ENCODE peak calls at places on chromosomes 3 and 15, in five cellular contexts. E, C, B, W and Q are unnamed samples.

GRCh38 chr15:70870066-70870465 is 16.1 kb upstream of the LARP6 start:
- DNase-seq in E (no peak), C (no peak), B (no peak), W (no peak), Q (no peak)

GRCh38 chr3:111650378-111651275 is 55.5 kb upstream of the ZBED2 start:
- DNase-seq in E (no peak), C (no peak), B (no peak), W (no peak), Q (no peak)

GRCh38 chr3:103210583-103210982 is 775.8 kb downstream of the ZPLD1 start:
- DNase-seq in E (no peak), C (no peak), B (no peak), W (no peak), Q (no peak)

GRCh38 chr3:11903047-11903446 is 56.4 kb upstream of the TAMM41 start:
- DNase-seq in E (no peak), C (no peak), B (no peak), W (no peak), Q (no peak)

GRCh38 chr3:127698264-127699097 is 25.7 kb downstream of the ABTB1 start:
- DNase-seq in E (no peak), C (no peak), B (peak; percentile 29), W (no peak), Q (no peak)

GRCh38 chr15:98123297-98123696 is 162.8 kb downstream of the ARRDC4 start:
- DNase-seq in E (no peak), C (no peak), B (no peak), W (no peak), Q (peak; percentile 15)

GRCh38 chr3:45595364-45596154 is 1.0 kb downstream of the LIMD1 start:
- DNase-seq in E (no peak), C (no peak), B (no peak), W (no peak), Q (no peak)

GRCh38 chr3:52030725-52031330 is 25.5 kb downstream of the DUSP7 start:
- DNase-seq in E (no peak), C (no peak), B (no peak), W (no peak), Q (no peak)

GRCh38 chr3:72274511-72275295 is 489.8 kb upstream of the PROK2 start:
- DNase-seq in E (no peak), C (no peak), B (peak; percentile 55), W (no peak), Q (no peak)

GRCh38 chr15:78619022-78619950 is 1.5 kb downstream of the CHRNA3 start:
- DNase-seq in E (no peak), C (no peak), B (no peak), W (no peak), Q (no peak)

GRCh38 chr3:43286115-43286885 is at the start of gene SNRK:
- DNase-seq in E (peak; percentile 12), C (peak; percentile 95), B (peak; percentile 90), W (peak; percentile 90), Q (peak; percentile 30)

GRCh38 chr15:25179673-25180511 is 225.1 kb downstream of the SNRPN start:
- DNase-seq in E (no peak), C (no peak), B (peak; percentile 24), W (peak; percentile 37), Q (no peak)

GRCh38 chr15:91589360-91589759 is 264.1 kb upstream of the SLCO3A1 start:
- DNase-seq in E (no peak), C (no peak), B (no peak), W (no peak), Q (no peak)

GRCh38 chr15:82951472-82952155 is 906 bp downstream of the HOMER2 start:
- DNase-seq in E (no peak), C (no peak), B (no peak), W (no peak), Q (no peak)

GRCh38 chr15:80228959-80229610 is 22.9 kb downstream of the CTXND1 start:
- DNase-seq in E (peak; percentile 23), C (no peak), B (no peak), W (no peak), Q (no peak)

GRCh38 chr3:170622369-170623159 is 36.7 kb upstream of the SLC7A14 start:
- DNase-seq in E (peak; percentile 12), C (no peak), B (no peak), W (peak; percentile 90), Q (no peak)

GRCh38 chr3:67459796-67460195 is 194.6 kb downstream of the SUCLG2 start:
- DNase-seq in E (no peak), C (no peak), B (no peak), W (no peak), Q (no peak)

GRCh38 chr3:160661660-160662059 is 15.3 kb upstream of the ARL14 start:
- DNase-seq in E (no peak), C (no peak), B (no peak), W (no peak), Q (no peak)

GRCh38 chr3:193010191-193010590 is 92.5 kb upstream of the MB21D2 start:
- DNase-seq in E (no peak), C (no peak), B (no peak), W (no peak), Q (no peak)

GRCh38 chr3:131328739-131329138 is 52.8 kb upstream of the NUDT16 start:
- DNase-seq in E (no peak), C (no peak), B (no peak), W (no peak), Q (no peak)